ENCODE peak calls at places on chromosomes 7 and 10, in five cellular contexts. E is stomach, R is tibial artery, S is fibroblast of lung, O is lower leg skin. N is an unnamed sample.

GRCh38 chr10:133325761-133326463 is 10.8 kb downstream of the CALY start:
- DNase-seq in E (no peak), R (no peak), S (no peak), O (no peak), N (no peak)

GRCh38 chr7:15602236-15602635 is 40.4 kb upstream of the AGMO start:
- DNase-seq in E (no peak), R (no peak), S (peak; percentile 4), O (no peak), N (no peak)

GRCh38 chr10:16116404-16117304 is 256.3 kb upstream of the MINDY3 start:
- DNase-seq in E (no peak), R (no peak), S (no peak), O (peak; percentile 25), N (no peak)

GRCh38 chr10:117747636-117748035 is 205.1 kb downstream of the EMX2 start:
- DNase-seq in E (no peak), R (no peak), S (no peak), O (no peak), N (no peak)

GRCh38 chr7:143449793-143450192 is 6.5 kb downstream of the TAS2R60 start:
- DNase-seq in E (no peak), R (no peak), S (no peak), O (no peak), N (no peak)

GRCh38 chr10:81730901-81731300 is 144.1 kb upstream of the NRG3 start:
- DNase-seq in E (no peak), R (no peak), S (no peak), O (no peak), N (no peak)

GRCh38 chr10:95459446-95459845 is 101.7 kb downstream of the SORBS1 start:
- DNase-seq in E (no peak), R (no peak), S (no peak), O (no peak), N (no peak)

GRCh38 chr7:42237891-42238531 is 1.0 kb upstream of the GLI3 start:
- DNase-seq in E (no peak), R (peak; percentile 90), S (peak; percentile 69), O (peak; percentile 85), N (peak; percentile 32)

GRCh38 chr7:577278-577665 is 57.6 kb upstream of the PDGFA start:
- DNase-seq in E (no peak), R (no peak), S (no peak), O (no peak), N (no peak)

GRCh38 chr10:7218974-7219373 is 191.9 kb downstream of the SFMBT2 start:
- DNase-seq in E (no peak), R (no peak), S (peak; percentile 52), O (no peak), N (no peak)

DNA sequence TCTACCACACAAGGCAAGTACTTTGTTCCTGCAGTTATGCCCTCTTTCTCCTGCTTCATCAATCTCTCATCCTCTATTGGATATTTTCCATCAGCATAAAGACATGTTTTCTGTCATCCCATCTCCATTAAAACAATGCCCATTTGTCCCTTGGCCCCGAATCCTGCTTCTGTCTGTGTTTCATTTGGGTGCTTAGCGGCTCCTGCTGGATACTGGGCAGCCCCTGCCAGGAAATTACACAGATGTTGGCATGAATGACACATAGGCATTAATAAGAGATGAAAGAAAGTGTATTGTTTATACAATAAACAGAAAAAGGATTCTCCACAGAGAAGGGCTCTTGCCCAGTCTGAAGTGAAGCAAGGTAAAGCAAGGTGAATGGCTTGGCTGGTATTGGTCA is 765.3 kb downstream of the REEP3 start:
- DNase-seq in E (no peak), R (no peak), S (no peak), O (no peak), N (no peak)
- TF ChIP-seq CTCF in E (no peak), R (no peak), S (no peak), O (no peak), N (no peak)

GRCh38 chr10:73772280-73773151 is 9.3 kb upstream of the CHCHD1 start:
- DNase-seq in E (peak; percentile 80), R (peak; percentile 94), S (peak; percentile 84), O (peak; percentile 77), N (peak; percentile 38)

GRCh38 chr10:73773152-73773879 is 8.5 kb upstream of the CHCHD1 start:
- DNase-seq in E (no peak), R (peak; percentile 69), S (no peak), O (no peak), N (no peak)

GRCh38 chr10:73771722-73772279 is 10.0 kb upstream of the CHCHD1 start:
- DNase-seq in E (peak; percentile 85), R (no peak), S (no peak), O (no peak), N (peak; percentile 76)

GRCh38 chr10:73779018-73779417 is 2.8 kb upstream of the CHCHD1 start:
- DNase-seq in E (no peak), R (no peak), S (no peak), O (no peak), N (no peak)

GRCh38 chr10:73774637-73775036 is 7.2 kb upstream of the CHCHD1 start:
- DNase-seq in E (no peak), R (peak; percentile 52), S (peak; percentile 31), O (no peak), N (no peak)
- TF ChIP-seq CTCF in E (no peak), R (no peak), S (no peak), O (no peak), N (no peak)

DNA sequence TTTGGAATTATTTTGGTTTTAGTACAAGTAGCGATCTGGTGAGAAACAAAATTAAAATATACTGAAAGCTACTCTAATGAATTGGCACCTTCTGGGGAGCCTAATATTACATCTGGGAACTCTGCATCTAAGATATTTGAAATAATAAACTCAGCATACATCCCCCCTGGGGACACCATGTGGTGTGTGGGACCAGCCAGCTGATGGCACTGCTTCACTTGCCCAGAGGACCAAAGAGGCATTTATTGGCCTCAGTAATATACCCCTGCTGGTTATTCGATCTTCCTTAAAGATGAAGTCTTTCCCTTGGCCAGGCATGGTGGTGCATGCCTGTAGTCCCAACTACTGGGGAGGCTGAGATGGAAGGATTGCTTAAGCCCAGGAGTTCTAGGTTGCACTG is 195.1 kb upstream of the AUTS2 start:
- DNase-seq in E (no peak), R (no peak), S (no peak), O (no peak), N (no peak)
- TF ChIP-seq CTCF in E (no peak), R (no peak), S (no peak), O (no peak), N (no peak)

DNA sequence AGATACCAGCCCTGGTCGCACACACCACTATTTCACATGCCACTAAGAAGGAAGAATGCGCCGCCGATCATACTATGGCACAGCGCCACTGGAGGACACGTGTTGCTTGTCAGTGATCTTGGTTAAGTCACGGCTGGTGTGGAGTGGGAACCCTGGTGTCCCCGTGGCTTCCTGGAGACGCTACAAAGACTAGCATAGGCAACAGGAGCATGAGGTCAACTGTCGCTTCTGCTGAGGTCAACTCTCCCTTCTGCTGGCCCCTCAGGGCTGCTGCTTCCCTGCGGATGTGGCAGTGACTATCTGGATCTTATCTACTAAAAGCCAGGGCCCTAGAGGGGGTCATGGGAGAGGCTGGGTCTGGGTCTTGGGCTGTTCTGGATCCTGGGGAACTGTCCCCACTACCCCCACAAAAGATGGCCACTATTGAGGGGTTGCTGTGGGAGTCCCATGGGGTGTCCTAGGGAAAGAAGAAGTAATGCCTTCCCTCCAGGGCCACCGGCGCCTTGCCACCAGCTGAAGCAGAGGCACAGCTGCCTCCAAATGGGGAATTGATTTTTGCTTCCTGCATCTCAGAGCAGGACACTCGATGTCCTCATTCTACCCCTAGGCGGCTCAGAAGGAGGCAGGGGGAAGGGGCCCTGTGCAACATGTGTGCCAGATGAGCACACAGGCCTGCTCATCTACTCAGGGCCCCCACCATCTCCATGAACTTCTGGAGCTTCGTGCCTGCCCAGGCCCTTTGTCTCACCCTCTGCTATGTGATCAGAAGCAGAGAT is 76.6 kb upstream of the PPIF start:
- DNase-seq in E (no peak), R (no peak), S (no peak), O (peak; percentile 70), N (no peak)
- TF ChIP-seq CTCF in E (no peak), R (no peak), S (no peak), O (no peak), N (no peak)

GRCh38 chr7:12716722-12717121 is 29.3 kb downstream of the ARL4A start:
- DNase-seq in E (no peak), R (no peak), S (no peak), O (no peak), N (no peak)
- TF ChIP-seq CTCF in E (no peak), R (no peak), S (no peak), O (no peak), N (no peak)

GRCh38 chr10:83310688-83311087 is 828.6 kb upstream of the GHITM start:
- DNase-seq in E (no peak), R (no peak), S (no peak), O (no peak), N (no peak)
- TF ChIP-seq CTCF in E (no peak), R (no peak), S (no peak), O (no peak), N (no peak)

GRCh38 chr7:137287651-137288258 is 55.8 kb downstream of the PTN start:
- DNase-seq in E (no peak), R (no peak), S (no peak), O (no peak), N (no peak)
- TF ChIP-seq CTCF in E (no peak), R (no peak), S (peak; percentile 33), O (no peak), N (no peak)

N was measured in omental fat pad.